ENCODE peak calls at places on chromosomes 12 and 14, in five cellular contexts. V is stimulated activated CD4-positive, alpha-beta T cell treated with anti-CD3 and anti-CD28 coated beads, Interleukin-2, amount 100 ng/mL, for 24 hours; W is T follicular helper cell; H is CD8-positive, alpha-beta T cell; X is activated T-cell treated with anti-CD3 and anti-CD28 coated beads for 24 hours. P is an unnamed sample.

GRCh38 chr12:93664573-93665138 is 12.5 kb upstream of the CRADD start:
- DNase-seq in V (no peak), W (no peak), H (no peak), X (no peak), P (no peak)

GRCh38 chr12:50017653-50018052 is 7.6 kb downstream of the RACGAP1 start:
- DNase-seq in V (no peak), W (no peak), H (no peak), X (no peak), P (no peak)

GRCh38 chr12:44875417-44875953 is 630 bp downstream of the NELL2 start:
- DNase-seq in V (peak; percentile 25), W (no peak), H (no peak), X (no peak), P (no peak)

GRCh38 chr12:58041441-58041840 is 100.1 kb downstream of the ATP23 start:
- DNase-seq in V (no peak), W (no peak), H (no peak), X (no peak), P (no peak)

GRCh38 chr12:12181516-12181915 is 85.3 kb downstream of the LRP6 start:
- DNase-seq in V (no peak), W (no peak), H (no peak), X (no peak), P (no peak)

GRCh38 chr14:75563931-75564330 is 14.5 kb upstream of the FLVCR2 start:
- DNase-seq in V (no peak), W (no peak), H (no peak), X (no peak), P (no peak)

GRCh38 chr12:89949457-89950195 is 241.0 kb upstream of the ATP2B1 start:
- DNase-seq in V (peak; percentile 48), W (peak; percentile 52), H (peak; percentile 50), X (peak; percentile 23), P (peak; percentile 83)

GRCh38 chr12:75814856-75815754 is 216.5 kb downstream of the PHLDA1 start:
- DNase-seq in V (no peak), W (no peak), H (no peak), X (no peak), P (peak; percentile 26)

GRCh38 chr12:8057839-8058238 is 8.3 kb downstream of the C3AR1 start:
- DNase-seq in V (no peak), W (no peak), H (no peak), X (no peak), P (no peak)

GRCh38 chr12:120231316-120232011 is 30.6 kb upstream of the RPLP0 start:
- DNase-seq in V (peak; percentile 83), W (peak; percentile 60), H (peak; percentile 73), X (peak; percentile 76), P (no peak)

GRCh38 chr14:40760703-40761102 is 846.0 kb upstream of the LRFN5 start:
- DNase-seq in V (no peak), W (no peak), H (no peak), X (no peak), P (no peak)

GRCh38 chr12:52427083-52427482 is 7.1 kb downstream of the KRT75 start:
- DNase-seq in V (no peak), W (no peak), H (no peak), X (no peak), P (no peak)

GRCh38 chr12:3315201-3315661 is 175.8 kb upstream of the PRMT8 start:
- DNase-seq in V (no peak), W (no peak), H (no peak), X (no peak), P (no peak)

GRCh38 chr12:50313256-50313931 is 30.1 kb upstream of the LIMA1 start:
- DNase-seq in V (no peak), W (no peak), H (no peak), X (no peak), P (no peak)

GRCh38 chr12:56948881-56949280 is 8.5 kb downstream of the RDH16 start:
- DNase-seq in V (no peak), W (no peak), H (peak; percentile 4), X (no peak), P (no peak)

GRCh38 chr12:82912406-82912805 is 225.7 kb downstream of the TMTC2 start:
- DNase-seq in V (no peak), W (no peak), H (no peak), X (no peak), P (no peak)

GRCh38 chr12:65943388-65944137 is 119.3 kb downstream of the HMGA2 start:
- DNase-seq in V (no peak), W (no peak), H (no peak), X (no peak), P (no peak)

GRCh38 chr14:58656671-58657411 is 19.1 kb downstream of the DACT1 start:
- DNase-seq in V (no peak), W (no peak), H (no peak), X (no peak), P (no peak)

GRCh38 chr12:132352896-132353800 is 23.8 kb upstream of the GALNT9 start:
- DNase-seq in V (no peak), W (no peak), H (no peak), X (no peak), P (no peak)

GRCh38 chr12:54935235-54935951 is 49.2 kb downstream of the TESPA1 start:
- DNase-seq in V (peak; percentile 52), W (peak; percentile 4), H (peak; percentile 25), X (peak; percentile 33), P (no peak)

GRCh38 chr14:66649515-66649914 is 141.6 kb downstream of the GPHN start:
- DNase-seq in V (no peak), W (peak; percentile 3), H (no peak), X (no peak), P (no peak)

GRCh38 chr14:40240456-40240855 is 808.2 kb upstream of the FBXO33 start:
- DNase-seq in V (no peak), W (no peak), H (no peak), X (no peak), P (no peak)

GRCh38 chr14:35875296-35875695 is 49.2 kb downstream of the BRMS1L start:
- DNase-seq in V (no peak), W (no peak), H (no peak), X (no peak), P (no peak)

GRCh38 chr12:75703131-75703530 is 191.7 kb upstream of the KRR1 start:
- DNase-seq in V (no peak), W (no peak), H (no peak), X (no peak), P (no peak)

GRCh38 chr12:3924761-3925160 is 51.6 kb upstream of the PARP11 start:
- DNase-seq in V (no peak), W (no peak), H (no peak), X (no peak), P (no peak)

GRCh38 chr14:103616635-103617300 is 12.2 kb upstream of the KLC1 start:
- DNase-seq in V (no peak), W (no peak), H (no peak), X (no peak), P (no peak)

GRCh38 chr12:52233462-52234141 is 559 bp downstream of the KRT7 start:
- DNase-seq in V (no peak), W (no peak), H (no peak), X (no peak), P (no peak)

GRCh38 chr12:120766569-120766965 is 40.9 kb downstream of the ACADS start:
- DNase-seq in V (no peak), W (no peak), H (no peak), X (no peak), P (no peak)

GRCh38 chr12:124904306-124905098 is 9.9 kb downstream of the UBC start:
- DNase-seq in V (no peak), W (no peak), H (no peak), X (no peak), P (no peak)

GRCh38 chr14:69559581-69560011 is 15.1 kb downstream of the CCDC177 start:
- DNase-seq in V (no peak), W (no peak), H (no peak), X (no peak), P (no peak)

GRCh38 chr14:61281186-61281676 is at the start of gene TMEM30B:
- DNase-seq in V (peak; percentile 32), W (peak; percentile 17), H (peak; percentile 42), X (no peak), P (no peak)

GRCh38 chr12:114982760-114983159 is 298.8 kb upstream of the TBX3 start:
- DNase-seq in V (no peak), W (no peak), H (no peak), X (no peak), P (no peak)

GRCh38 chr12:11991604-11992003 is 79.1 kb upstream of the BCL2L14 start:
- DNase-seq in V (no peak), W (no peak), H (no peak), X (no peak), P (no peak)

GRCh38 chr14:76641541-76641940 is 119.7 kb upstream of the VASH1 start:
- DNase-seq in V (no peak), W (no peak), H (no peak), X (no peak), P (no peak)

P was measured in B cell.